ENCODE peak calls at places on chromosome 10, in five cellular contexts. Z, P, A, G and X are unnamed samples.

GRCh38 chr10:8912108-8912507 is 857.6 kb downstream of the GATA3 start:
- DNase-seq in A (no peak), G (no peak), Z (no peak), P (no peak), X (no peak)

GRCh38 chr10:13231808-13232207 is 2.4 kb downstream of the UCMA start:
- DNase-seq in Z (no peak), P (no peak), A (peak), G (no peak), X (no peak)

GRCh38 chr10:88995156-88995876 is 4.7 kb downstream of the FAS start:
- DNase-seq in G (no peak), P (no peak), Z (no peak), A (no peak), X (no peak)

GRCh38 chr10:36236341-36236740 is 594.2 kb upstream of the FZD8 start:
- DNase-seq in A (no peak), P (no peak), G (no peak), Z (no peak), X (no peak)

GRCh38 chr10:126052171-126052570 is 155.8 kb downstream of the FANK1 start:
- DNase-seq in A (no peak), P (no peak), Z (no peak), G (no peak), X (no peak)

GRCh38 chr10:90920986-90921643 is at the start of gene ANKRD1:
- DNase-seq in Z (no peak), A (no peak), G (peak), P (no peak), X (peak)

GRCh38 chr10:65779985-65780384 is 1145.9 kb upstream of the LRRTM3 start:
- DNase-seq in A (no peak), P (no peak), G (no peak), Z (no peak), X (no peak)

GRCh38 chr10:69406816-69407580 is 9.7 kb downstream of the TACR2 start:
- DNase-seq in P (no peak), A (no peak), Z (no peak), G (no peak), X (no peak)

GRCh38 chr10:95214793-95215192 is 20.8 kb downstream of the ACSM6 start:
- DNase-seq in G (peak), A (no peak), P (no peak), Z (no peak), X (no peak)

GRCh38 chr10:124626759-124627380 is 117.3 kb downstream of the FAM53B start:
- DNase-seq in G (no peak), A (no peak), Z (no peak), P (peak), X (peak)

GRCh38 chr10:132897516-132898381 is 44.6 kb downstream of the CFAP46 start:
- DNase-seq in A (no peak), P (no peak), G (no peak), Z (no peak), X (no peak)

GRCh38 chr10:32983333-32983909 is 25.4 kb upstream of the ITGB1 start:
- DNase-seq in P (no peak), Z (no peak), A (no peak), G (peak), X (peak)

GRCh38 chr10:46024948-46025347 is 5.5 kb downstream of the NCOA4 start:
- DNase-seq in A (no peak), P (no peak), G (no peak), Z (no peak), X (no peak)

GRCh38 chr10:79608505-79609375 is 2.0 kb upstream of the SFTPA1 start:
- DNase-seq in G (peak), A (no peak), Z (no peak), P (no peak), X (no peak)

GRCh38 chr10:77442790-77443189 is 194.8 kb downstream of the KCNMA1 start:
- DNase-seq in A (no peak), G (no peak), P (no peak), Z (no peak), X (no peak)

GRCh38 chr10:50343702-50344331 is 92.5 kb upstream of the ASAH2 start:
- DNase-seq in P (no peak), G (no peak), A (no peak), Z (no peak), X (no peak)

GRCh38 chr10:111098679-111099437 is 22.0 kb downstream of the ADRA2A start:
- DNase-seq in A (no peak), G (no peak), P (no peak), Z (no peak), X (no peak)

GRCh38 chr10:62831346-62831745 is 15.2 kb upstream of the EGR2 start:
- DNase-seq in Z (no peak), G (no peak), A (no peak), P (no peak), X (no peak)

GRCh38 chr10:110220383-110220782 is 13.0 kb downstream of the MXI1 start:
- DNase-seq in G (no peak), P (no peak), A (no peak), Z (no peak), X (no peak)

GRCh38 chr10:78977761-78978305 is 90.9 kb upstream of the ZMIZ1 start:
- DNase-seq in Z (peak), G (no peak), A (no peak), P (no peak), X (peak)

GRCh38 chr10:71795248-71795647 is 21.9 kb upstream of the VSIR start:
- DNase-seq in Z (no peak), P (no peak), G (no peak), A (no peak), X (no peak)

DNA sequence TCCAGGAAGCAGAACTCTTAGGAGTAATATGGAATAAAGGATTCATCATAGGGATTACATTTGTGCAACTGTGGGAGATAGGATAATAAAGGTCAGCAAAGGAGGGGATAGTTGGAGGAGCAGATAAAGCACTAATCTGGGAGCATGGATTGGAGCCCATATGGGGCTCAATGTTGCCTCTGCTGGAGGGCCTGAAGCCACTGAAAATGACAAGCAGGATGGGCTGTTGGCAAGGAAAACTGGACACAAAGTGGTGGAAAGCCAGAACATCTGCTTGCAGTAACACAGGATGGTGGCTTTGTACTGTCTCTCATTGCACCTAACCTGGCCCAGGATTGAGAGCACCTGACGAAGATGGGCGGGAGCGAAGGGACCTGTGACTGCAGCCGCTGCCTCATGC is 15.0 kb upstream of the COMMD3 start:
- DNase-seq in P (no peak), Z (no peak), A (no peak), G (no peak), X (no peak)
- TF ChIP-seq CTCF in P (no peak), Z (no peak), A (no peak), G (no peak), X (peak)

GRCh38 chr10:48366261-48366660 is 59.8 kb downstream of the MAPK8 start:
- DNase-seq in P (no peak), Z (no peak), A (no peak), G (no peak), X (no peak)

GRCh38 chr10:48361201-48361600 is 54.7 kb downstream of the MAPK8 start:
- DNase-seq in A (no peak), Z (no peak), G (no peak), P (no peak), X (no peak)

GRCh38 chr10:48365668-48366067 is 59.2 kb downstream of the MAPK8 start:
- DNase-seq in G (no peak), A (no peak), Z (no peak), P (no peak), X (no peak)

GRCh38 chr10:48363617-48364355 is 57.3 kb downstream of the MAPK8 start:
- DNase-seq in P (peak), G (peak), Z (peak), A (no peak), X (peak)

DNA sequence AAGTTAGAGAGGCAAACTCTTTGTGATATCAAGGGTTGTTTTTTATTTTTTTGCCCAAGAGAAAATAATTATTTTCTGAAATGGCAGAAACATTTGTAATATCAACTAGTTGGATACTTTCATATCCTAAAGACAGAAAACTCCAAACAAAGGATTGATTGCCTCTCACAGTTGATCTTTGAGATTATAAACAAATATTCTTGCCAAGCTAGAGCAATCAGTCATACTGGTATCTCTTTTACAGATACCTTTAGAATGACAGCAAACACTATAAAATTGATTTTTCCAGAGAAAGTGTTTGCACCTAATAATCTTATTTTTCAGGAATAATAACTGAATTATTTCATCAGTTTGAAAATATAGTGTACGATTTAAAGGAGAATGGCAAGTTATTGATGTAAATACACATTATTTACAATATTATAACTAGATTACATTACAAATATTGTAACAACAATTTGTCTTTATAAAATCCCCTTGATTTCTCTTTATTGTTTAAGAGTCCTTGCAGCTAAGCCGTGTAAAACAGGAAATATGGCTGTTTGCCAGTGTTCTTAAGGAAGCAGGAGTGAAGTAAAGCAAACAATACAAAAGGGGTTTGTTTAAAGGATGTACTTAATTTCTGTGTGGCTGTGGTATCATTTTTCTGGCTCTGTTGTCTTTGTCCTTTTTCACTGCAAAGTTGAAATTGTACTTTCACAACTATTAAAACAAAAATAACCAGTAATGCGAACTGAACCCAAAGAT is 58.4 kb downstream of the MAPK8 start:
- DNase-seq in A (no peak), P (no peak), Z (peak), G (no peak), X (no peak)
- TF ChIP-seq CTCF in A (no peak), P (no peak), Z (no peak), G (no peak), X (no peak)

DNA sequence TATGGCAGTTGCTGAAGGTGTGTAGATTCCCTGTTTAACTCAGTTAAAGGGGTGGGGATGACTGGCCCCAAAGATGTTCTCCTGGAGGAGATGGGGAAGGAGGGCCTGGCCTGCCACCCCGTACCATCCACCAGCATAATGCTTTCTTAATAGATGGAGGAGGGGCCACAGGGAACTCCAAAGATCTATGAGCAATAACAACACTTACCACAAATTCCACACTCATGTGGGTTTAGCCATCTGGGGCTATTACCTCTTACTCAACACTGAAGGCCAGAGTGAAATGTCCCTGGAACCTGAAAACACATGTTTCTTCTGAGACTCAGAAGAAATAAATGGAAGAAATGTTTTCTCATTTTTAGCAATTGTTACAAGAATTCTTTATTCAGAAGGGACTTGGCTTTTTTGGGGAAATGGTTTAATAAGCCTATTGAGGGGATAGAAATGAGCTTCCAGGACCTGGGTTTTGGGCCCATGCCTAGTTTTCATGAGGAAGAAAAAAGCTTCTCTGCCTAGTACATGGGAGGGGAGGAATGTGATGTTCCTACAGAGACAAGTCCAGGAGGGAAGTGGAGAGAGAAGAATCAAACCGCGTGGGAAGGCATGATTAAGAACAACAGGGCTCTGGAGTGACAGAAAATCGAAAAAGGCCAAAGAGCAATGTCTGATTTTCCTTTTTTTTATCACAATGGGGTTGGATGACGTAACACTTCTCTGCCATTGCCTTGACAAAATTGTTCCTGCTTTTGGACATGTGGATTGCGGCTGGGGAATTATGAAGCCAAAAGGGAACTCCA is 258.8 kb downstream of the CXCL12 start:
- DNase-seq in G (no peak), A (no peak), Z (peak), P (no peak), X (no peak)
- TF ChIP-seq CTCF in G (no peak), A (no peak), Z (no peak), P (no peak), X (no peak)

DNA sequence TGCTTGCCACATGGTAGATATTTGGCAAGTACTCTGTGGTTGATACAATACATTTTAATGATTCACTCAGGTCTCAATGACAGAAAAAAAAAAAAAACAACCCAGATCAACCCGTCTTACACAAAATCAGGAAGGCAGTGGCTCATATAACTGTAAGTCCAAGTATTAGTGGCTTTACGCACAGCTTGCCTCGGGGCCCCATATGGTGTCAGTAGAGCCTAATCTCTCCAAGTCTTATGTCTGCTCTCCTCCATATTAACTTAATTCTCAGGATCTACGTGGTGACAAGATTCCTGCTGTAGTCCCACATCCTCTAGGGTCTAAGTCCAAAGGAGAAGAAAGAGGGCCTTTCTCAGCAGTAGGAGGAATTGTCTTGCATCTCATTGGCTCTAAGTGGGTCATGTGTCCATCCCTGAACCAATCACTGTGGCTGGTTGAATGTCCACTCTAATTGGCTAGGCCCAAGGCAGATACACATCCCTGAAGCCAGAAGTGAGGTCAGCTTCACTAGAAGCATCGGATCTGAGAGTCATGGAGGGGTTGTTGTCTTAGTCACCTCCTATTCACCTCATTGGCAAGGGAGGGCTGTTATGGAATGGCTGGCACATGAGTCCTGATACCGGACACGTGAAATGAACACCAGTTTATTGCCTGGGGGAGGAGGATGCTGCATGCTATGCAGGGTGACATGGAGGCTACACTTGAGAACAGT is 20.4 kb upstream of the PLPP4 start:
- DNase-seq in Z (no peak), A (no peak), G (no peak), P (no peak), X (no peak)
- TF ChIP-seq CTCF in Z (no peak), A (no peak), G (no peak), P (no peak), X (no peak)